ENCODE peak calls at places on chromosome 17, in nine cellular contexts. I, L, J, D, N, F, Y, Q and H are unnamed samples.

GRCh38 chr17:69447726-69448125 is 33.2 kb downstream of the MAP2K6 start:
- DNase-seq in I (no peak), L (peak), J (no peak), D (no peak), N (no peak), F (peak), Y (no peak), Q (no peak), H (no peak)

GRCh38 chr17:57999496-58000017 is 7.5 kb downstream of the SRSF1 start:
- DNase-seq in I (no peak), L (peak), J (peak), D (peak), N (no peak), F (no peak), Y (no peak), Q (no peak), H (no peak)

GRCh38 chr17:2068101-2068518 is 13.2 kb downstream of the HIC1 start:
- DNase-seq in I (no peak), L (peak), J (no peak), D (no peak), N (no peak), F (no peak), Y (no peak), Q (no peak), H (no peak)

GRCh38 chr17:73551756-73552155 is 92.5 kb downstream of the SDK2 start:
- DNase-seq in I (no peak), L (no peak), J (no peak), D (no peak), N (no peak), F (no peak), Y (no peak), Q (no peak), H (no peak)

GRCh38 chr17:6435968-6436367 is 1.0 kb upstream of the AIPL1 start:
- DNase-seq in I (peak), L (peak), J (peak), D (peak), N (peak), F (peak), Y (peak), Q (peak), H (no peak)

GRCh38 chr17:64507418-64507766 is 615 bp downstream of the CEP95 start:
- DNase-seq in I (no peak), L (peak), J (peak), D (peak), N (no peak), F (no peak), Y (no peak), Q (no peak), H (no peak)

GRCh38 chr17:8138672-8139371 is 13.4 kb downstream of the PER1 start:
- DNase-seq in I (no peak), L (peak), J (peak), D (peak), N (peak), F (peak), Y (peak), Q (peak), H (peak)

GRCh38 chr17:38425048-38425447 is 3.2 kb upstream of the ARHGAP23 start:
- DNase-seq in I (no peak), L (no peak), J (no peak), D (no peak), N (no peak), F (no peak), Y (no peak), Q (no peak), H (no peak)

GRCh38 chr17:61410100-61410551 is 10.5 kb downstream of the TBX2 start:
- DNase-seq in I (no peak), L (no peak), J (no peak), D (no peak), N (peak), F (no peak), Y (peak), Q (no peak), H (no peak)